ENCODE peak calls at places on chromosomes 6 and 20, in nine cellular contexts. U, N, Y, M, K, L, O, J and F are unnamed samples.
A peak's percentile ranks its signal among the peaks of the same experiment; 100 is the strongest.

GRCh38 chr20:626579-626978 is 16.5 kb upstream of the TCF15 start:
- DNase-seq in O (no peak), N (no peak), Y (no peak), J (no peak), L (no peak), M (no peak), K (no peak), U (no peak), F (no peak)

GRCh38 chr20:7493311-7493710 is 446.9 kb downstream of the HAO1 start:
- DNase-seq in J (no peak), O (no peak), N (no peak), L (no peak), U (no peak), Y (no peak), M (no peak), K (no peak), F (no peak)

GRCh38 chr6:150248300-150248699 is 105.5 kb downstream of the PPP1R14C start:
- DNase-seq in J (no peak), K (no peak), L (no peak), N (no peak), O (no peak), U (no peak), M (no peak), Y (no peak), F (no peak)

GRCh38 chr6:82298012-82298411 is 50.5 kb upstream of the IBTK start:
- DNase-seq in K (no peak), M (no peak), N (peak; percentile 83), O (no peak), U (no peak), L (peak; percentile 42), Y (no peak), J (no peak), F (peak; percentile 79)

GRCh38 chr20:24578605-24579004 is 109.2 kb downstream of the SYNDIG1 start:
- DNase-seq in U (no peak), Y (no peak), L (no peak), M (no peak), K (no peak), J (no peak), O (no peak), N (no peak), F (no peak)

GRCh38 chr20:57586370-57586793 is 25.5 kb downstream of the PCK1 start:
- DNase-seq in J (no peak), U (no peak), K (peak; percentile 10), Y (no peak), O (no peak), L (no peak), M (no peak), N (no peak), F (no peak)

GRCh38 chr20:63178889-63179751 is 36.8 kb downstream of the YTHDF1 start:
- DNase-seq in N (peak; percentile 63), Y (no peak), M (peak; percentile 82), K (peak; percentile 34), U (peak; percentile 60), J (peak; percentile 62), L (peak; percentile 54), O (peak; percentile 6), F (peak; percentile 51)

GRCh38 chr6:16802071-16802470 is 40.8 kb upstream of the ATXN1 start:
- DNase-seq in O (peak; percentile 79), L (peak; percentile 93), M (no peak), Y (no peak), J (no peak), N (no peak), U (no peak), K (no peak), F (peak; percentile 83)

GRCh38 chr6:45830441-45831139 is 185.1 kb downstream of the CLIC5 start:
- DNase-seq in Y (no peak), K (no peak), O (no peak), U (no peak), N (no peak), M (no peak), J (no peak), L (no peak), F (peak; percentile 87)

GRCh38 chr6:158024566-158025297 is 43.1 kb downstream of the SYNJ2 start:
- DNase-seq in N (no peak), O (peak; percentile 71), J (no peak), K (no peak), L (no peak), U (no peak), Y (no peak), M (no peak), F (no peak)

GRCh38 chr20:13105864-13106457 is 97.2 kb downstream of the SPTLC3 start:
- DNase-seq in L (peak; percentile 66), Y (no peak), M (peak; percentile 7), N (peak; percentile 41), O (peak; percentile 71), U (peak; percentile 56), J (no peak), K (no peak), F (peak; percentile 60)

GRCh38 chr6:33949877-33950831 is 146.4 kb upstream of the MLN start:
- DNase-seq in L (no peak), N (no peak), J (no peak), K (no peak), U (no peak), O (no peak), M (no peak), Y (no peak), F (no peak)

GRCh38 chr6:165243801-165244200 is 65.6 kb downstream of the C6orf118 start:
- DNase-seq in O (no peak), N (no peak), J (no peak), Y (no peak), M (no peak), L (no peak), U (no peak), K (no peak), F (no peak)

GRCh38 chr6:17478946-17479345 is 85.6 kb downstream of the CAP2 start:
- DNase-seq in J (no peak), N (no peak), L (no peak), O (no peak), K (no peak), Y (no peak), U (no peak), M (no peak), F (no peak)

GRCh38 chr6:154258064-154258757 is 98.4 kb downstream of the IPCEF1 start:
- DNase-seq in J (no peak), U (no peak), Y (no peak), K (no peak), L (no peak), O (no peak), N (no peak), M (no peak), F (peak; percentile 26)

GRCh38 chr20:3973705-3974104 is 41.7 kb downstream of the RNF24 start:
- DNase-seq in Y (no peak), K (no peak), O (no peak), N (no peak), J (no peak), M (no peak), U (no peak), L (no peak), F (no peak)

GRCh38 chr6:83707829-83708545 is 914 bp downstream of the SNAP91 start:
- DNase-seq in K (peak; percentile 16), J (no peak), M (peak; percentile 79), O (peak; percentile 11), U (no peak), L (peak; percentile 10), N (no peak), Y (peak; percentile 6), F (no peak)

GRCh38 chr20:11777861-11778570 is 139.7 kb upstream of the BTBD3 start:
- DNase-seq in O (peak; percentile 25), U (no peak), J (no peak), N (peak; percentile 65), M (peak; percentile 17), L (peak; percentile 68), K (no peak), Y (no peak), F (peak; percentile 24)

GRCh38 chr6:41467106-41467505 is 79.1 kb upstream of the FOXP4 start:
- DNase-seq in L (no peak), J (no peak), M (no peak), O (no peak), N (no peak), Y (no peak), U (no peak), K (no peak), F (no peak)